ENCODE peak calls at places on chromosomes 11 and 22, in six cellular contexts. One of them, this sample, is unnamed.

GRCh38 chr11:73141309-73142127 is 600 bp downstream of the FCHSD2 start:
- DNase-seq in fibroblast of lung: peak; percentile 76
- DNase-seq in astrocyte of the spinal cord: peak; percentile 76
- DNase-seq in bronchial epithelial cell: peak; percentile 22
- DNase-seq in cardiac muscle cell: peak; percentile 87
- DNase-seq in brain microvascular endothelial cell: peak; percentile 52
- DNase-seq in this sample: no peak

GRCh38 chr11:14384338-14384737 is 25.4 kb upstream of the RRAS2 start:
- DNase-seq in bronchial epithelial cell: no peak
- DNase-seq in cardiac muscle cell: no peak
- DNase-seq in astrocyte of the spinal cord: no peak
- DNase-seq in brain microvascular endothelial cell: no peak
- DNase-seq in fibroblast of lung: peak; percentile 94
- DNase-seq in this sample: peak; percentile 20

GRCh38 chr22:44604455-44604854 is 97.5 kb upstream of the PRR5 start:
- DNase-seq in brain microvascular endothelial cell: no peak
- DNase-seq in astrocyte of the spinal cord: no peak
- DNase-seq in cardiac muscle cell: no peak
- DNase-seq in fibroblast of lung: no peak
- DNase-seq in bronchial epithelial cell: no peak
- DNase-seq in this sample: no peak

GRCh38 chr11:48073031-48073861 is 92.9 kb downstream of the PTPRJ start:
- DNase-seq in brain microvascular endothelial cell: no peak
- DNase-seq in cardiac muscle cell: no peak
- DNase-seq in fibroblast of lung: no peak
- DNase-seq in astrocyte of the spinal cord: no peak
- DNase-seq in bronchial epithelial cell: no peak
- DNase-seq in this sample: no peak

GRCh38 chr11:49208006-49208721 is at the start of gene FOLH1:
- DNase-seq in astrocyte of the spinal cord: no peak
- DNase-seq in brain microvascular endothelial cell: no peak
- DNase-seq in fibroblast of lung: peak; percentile 49
- DNase-seq in bronchial epithelial cell: peak; percentile 8
- DNase-seq in cardiac muscle cell: peak; percentile 1
- DNase-seq in this sample: no peak

GRCh38 chr22:49856343-49856742 is 2.7 kb downstream of the ZBED4 start:
- DNase-seq in bronchial epithelial cell: no peak
- DNase-seq in astrocyte of the spinal cord: no peak
- DNase-seq in brain microvascular endothelial cell: no peak
- DNase-seq in fibroblast of lung: no peak
- DNase-seq in cardiac muscle cell: no peak
- DNase-seq in this sample: no peak

GRCh38 chr22:23100124-23100801 is 29.9 kb downstream of the GNAZ start:
- DNase-seq in cardiac muscle cell: no peak
- DNase-seq in astrocyte of the spinal cord: no peak
- DNase-seq in bronchial epithelial cell: no peak
- DNase-seq in fibroblast of lung: no peak
- DNase-seq in brain microvascular endothelial cell: no peak
- DNase-seq in this sample: no peak

GRCh38 chr11:73480677-73481076 is 104.5 kb downstream of the RELT start:
- DNase-seq in fibroblast of lung: peak; percentile 52
- DNase-seq in brain microvascular endothelial cell: no peak
- DNase-seq in astrocyte of the spinal cord: no peak
- DNase-seq in bronchial epithelial cell: no peak
- DNase-seq in cardiac muscle cell: no peak
- DNase-seq in this sample: no peak

GRCh38 chr11:129249923-129250322 is 57.8 kb upstream of the ARHGAP32 start:
- DNase-seq in fibroblast of lung: no peak
- DNase-seq in bronchial epithelial cell: no peak
- DNase-seq in brain microvascular endothelial cell: no peak
- DNase-seq in astrocyte of the spinal cord: peak; percentile 39
- DNase-seq in cardiac muscle cell: no peak
- DNase-seq in this sample: no peak

GRCh38 chr22:38733329-38734202 is 22.2 kb downstream of the SUN2 start:
- DNase-seq in fibroblast of lung: peak; percentile 53
- DNase-seq in astrocyte of the spinal cord: no peak
- DNase-seq in bronchial epithelial cell: peak; percentile 13
- DNase-seq in cardiac muscle cell: peak; percentile 52
- DNase-seq in brain microvascular endothelial cell: no peak
- DNase-seq in this sample: no peak

GRCh38 chr11:107545101-107545514 is 20.4 kb downstream of the ALKBH8 start:
- DNase-seq in astrocyte of the spinal cord: peak; percentile 89
- DNase-seq in cardiac muscle cell: no peak
- DNase-seq in bronchial epithelial cell: peak; percentile 98
- DNase-seq in fibroblast of lung: peak; percentile 19
- DNase-seq in brain microvascular endothelial cell: peak; percentile 74
- DNase-seq in this sample: peak; percentile 84

GRCh38 chr11:64643258-64643881 is 52.4 kb downstream of the SLC22A12 start:
- DNase-seq in astrocyte of the spinal cord: no peak
- DNase-seq in brain microvascular endothelial cell: no peak
- DNase-seq in bronchial epithelial cell: no peak
- DNase-seq in cardiac muscle cell: peak; percentile 40
- DNase-seq in fibroblast of lung: no peak
- DNase-seq in this sample: no peak

GRCh38 chr11:57474017-57474750 is 13.9 kb downstream of the RTN4RL2 start:
- DNase-seq in fibroblast of lung: peak; percentile 37
- DNase-seq in brain microvascular endothelial cell: no peak
- DNase-seq in cardiac muscle cell: no peak
- DNase-seq in astrocyte of the spinal cord: no peak
- DNase-seq in bronchial epithelial cell: no peak
- DNase-seq in this sample: no peak

GRCh38 chr11:134978388-134979088 is 566.5 kb upstream of the B3GAT1 start:
- DNase-seq in astrocyte of the spinal cord: no peak
- DNase-seq in brain microvascular endothelial cell: no peak
- DNase-seq in bronchial epithelial cell: no peak
- DNase-seq in cardiac muscle cell: no peak
- DNase-seq in fibroblast of lung: no peak
- DNase-seq in this sample: no peak

GRCh38 chr22:25077964-25078363 is 121.7 kb upstream of the CRYBB3 start:
- DNase-seq in astrocyte of the spinal cord: no peak
- DNase-seq in bronchial epithelial cell: no peak
- DNase-seq in brain microvascular endothelial cell: no peak
- DNase-seq in fibroblast of lung: no peak
- DNase-seq in cardiac muscle cell: no peak
- DNase-seq in this sample: no peak

GRCh38 chr22:36739185-36739584 is 35.6 kb upstream of the CACNG2 start:
- DNase-seq in astrocyte of the spinal cord: no peak
- DNase-seq in brain microvascular endothelial cell: no peak
- DNase-seq in cardiac muscle cell: no peak
- DNase-seq in fibroblast of lung: no peak
- DNase-seq in bronchial epithelial cell: no peak
- DNase-seq in this sample: no peak

GRCh38 chr11:65083134-65083833 is 556 bp downstream of the CDCA5 start:
- DNase-seq in cardiac muscle cell: no peak
- DNase-seq in brain microvascular endothelial cell: no peak
- DNase-seq in astrocyte of the spinal cord: no peak
- DNase-seq in fibroblast of lung: no peak
- DNase-seq in bronchial epithelial cell: no peak
- DNase-seq in this sample: no peak

GRCh38 chr22:30863161-30863833 is 105.3 kb downstream of the MORC2 start:
- DNase-seq in bronchial epithelial cell: no peak
- DNase-seq in cardiac muscle cell: peak; percentile 53
- DNase-seq in brain microvascular endothelial cell: no peak
- DNase-seq in astrocyte of the spinal cord: no peak
- DNase-seq in fibroblast of lung: no peak
- DNase-seq in this sample: no peak

GRCh38 chr11:40130427-40130826 is 1329.0 kb downstream of the LRRC4C start:
- DNase-seq in bronchial epithelial cell: no peak
- DNase-seq in astrocyte of the spinal cord: no peak
- DNase-seq in fibroblast of lung: no peak
- DNase-seq in cardiac muscle cell: peak; percentile 11
- DNase-seq in brain microvascular endothelial cell: no peak
- DNase-seq in this sample: no peak

GRCh38 chr22:24102366-24103200 is 78.7 kb upstream of the SUSD2 start:
- DNase-seq in fibroblast of lung: no peak
- DNase-seq in cardiac muscle cell: no peak
- DNase-seq in astrocyte of the spinal cord: no peak
- DNase-seq in brain microvascular endothelial cell: no peak
- DNase-seq in bronchial epithelial cell: no peak
- DNase-seq in this sample: no peak

GRCh38 chr11:35526370-35526792 is 965 bp upstream of the PAMR1 start:
- DNase-seq in cardiac muscle cell: no peak
- DNase-seq in fibroblast of lung: peak; percentile 61
- DNase-seq in bronchial epithelial cell: no peak
- DNase-seq in brain microvascular endothelial cell: peak; percentile 73
- DNase-seq in astrocyte of the spinal cord: peak; percentile 29
- DNase-seq in this sample: no peak

GRCh38 chr22:37161442-37161841 is 11.7 kb upstream of the IL2RB start:
- DNase-seq in bronchial epithelial cell: no peak
- DNase-seq in cardiac muscle cell: no peak
- DNase-seq in fibroblast of lung: no peak
- DNase-seq in astrocyte of the spinal cord: no peak
- DNase-seq in brain microvascular endothelial cell: no peak
- DNase-seq in this sample: no peak

GRCh38 chr11:58582437-58582836 is 3.6 kb downstream of the ZFP91 start:
- DNase-seq in fibroblast of lung: no peak
- DNase-seq in astrocyte of the spinal cord: no peak
- DNase-seq in bronchial epithelial cell: no peak
- DNase-seq in cardiac muscle cell: no peak
- DNase-seq in brain microvascular endothelial cell: no peak
- DNase-seq in this sample: no peak
- H3K4me3 ChIP-seq in fibroblast of lung: no peak overlapping the region
- H3K4me3 ChIP-seq in astrocyte of the spinal cord: no peak overlapping the region
- H3K4me3 ChIP-seq in bronchial epithelial cell: no peak overlapping the region
- H3K4me3 ChIP-seq in cardiac muscle cell: no peak overlapping the region
- H3K4me3 ChIP-seq in brain microvascular endothelial cell: no peak overlapping the region
- H3K4me3 ChIP-seq in this sample: no peak overlapping the region

DNA sequence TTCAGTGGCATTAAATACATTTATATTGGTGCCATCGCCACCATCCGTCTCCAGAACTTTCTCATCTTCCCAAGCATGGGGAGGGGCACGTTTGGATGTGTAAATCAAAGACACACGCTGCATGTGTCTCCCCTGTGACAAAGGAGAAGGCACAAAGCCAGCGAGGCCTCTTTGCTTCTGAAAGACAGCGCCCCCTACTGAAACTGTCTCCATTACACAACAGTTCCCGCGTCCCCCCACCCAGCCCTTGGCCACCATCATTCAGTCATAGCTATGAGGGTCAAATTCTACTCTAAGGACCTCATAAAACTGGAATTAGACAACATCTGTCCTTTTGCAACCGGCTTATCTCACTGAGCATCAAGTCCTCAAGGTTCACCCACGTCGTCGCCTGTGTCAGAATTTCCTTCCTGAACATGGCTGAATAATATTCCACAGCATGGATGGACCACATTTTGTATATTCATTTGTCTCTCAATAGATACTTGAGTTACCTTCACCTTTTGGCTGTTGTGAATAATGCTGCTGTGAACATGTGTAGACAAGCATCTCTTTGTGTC is 64.8 kb downstream of the IGF2 start:
- DNase-seq in astrocyte of the spinal cord: no peak
- DNase-seq in bronchial epithelial cell: peak; percentile 49
- DNase-seq in brain microvascular endothelial cell: no peak
- DNase-seq in fibroblast of lung: no peak
- DNase-seq in cardiac muscle cell: peak; percentile 22
- DNase-seq in this sample: no peak
- TF ChIP-seq CTCF in astrocyte of the spinal cord: peak; percentile 24
- TF ChIP-seq CTCF in bronchial epithelial cell: peak; percentile 39
- TF ChIP-seq CTCF in brain microvascular endothelial cell: peak; percentile 43
- TF ChIP-seq CTCF in fibroblast of lung: no peak
- TF ChIP-seq CTCF in cardiac muscle cell: peak; percentile 29
- TF ChIP-seq CTCF in this sample: peak; percentile 13

DNA sequence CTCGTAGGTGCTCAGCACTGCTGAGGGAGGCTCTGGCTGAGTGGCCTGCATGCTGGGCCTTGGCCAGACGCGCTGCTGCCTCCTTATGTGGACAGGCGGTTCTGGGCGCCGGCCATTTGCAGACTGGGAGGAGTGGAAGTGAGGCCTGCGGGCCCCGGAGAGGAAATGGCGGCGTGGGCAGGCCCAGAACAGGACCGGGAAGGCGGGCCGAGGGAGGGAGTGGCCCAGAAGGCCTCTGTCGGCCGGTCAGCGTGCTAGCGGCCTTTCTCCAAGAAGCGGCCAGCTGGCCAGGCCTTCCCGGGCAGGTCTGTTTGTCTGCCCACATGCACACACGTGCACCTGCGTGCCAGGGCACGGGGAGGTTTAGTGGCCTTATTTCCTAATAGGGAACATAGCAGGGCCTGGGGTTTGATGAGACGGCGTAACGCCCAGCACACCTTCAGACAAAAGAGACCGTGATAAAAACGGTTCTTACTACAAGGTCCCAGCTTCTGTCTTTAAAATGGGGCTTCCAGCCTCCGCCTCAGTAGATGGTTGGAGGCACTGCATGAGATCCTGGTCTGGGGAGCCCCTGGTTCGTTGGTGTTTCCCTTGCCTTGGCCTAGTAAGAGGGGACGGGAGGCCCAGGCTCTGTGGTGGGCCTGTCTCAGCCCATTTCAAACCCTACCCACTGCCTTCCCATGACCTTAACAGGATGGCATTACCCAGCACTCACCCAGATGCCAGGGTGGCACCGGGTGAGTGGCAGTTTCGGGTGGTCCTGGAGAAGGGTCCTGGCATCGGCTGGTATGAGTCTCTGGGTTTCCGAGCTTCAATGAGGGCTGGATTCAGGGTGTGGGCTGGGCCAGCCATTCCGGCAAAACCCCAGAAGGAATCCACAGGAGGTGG is 65.1 kb upstream of the PPARA start:
- DNase-seq in astrocyte of the spinal cord: peak; percentile 77
- DNase-seq in brain microvascular endothelial cell: no peak
- DNase-seq in bronchial epithelial cell: peak; percentile 52
- DNase-seq in fibroblast of lung: no peak
- DNase-seq in cardiac muscle cell: no peak
- DNase-seq in this sample: peak; percentile 67
- H3K4me3 ChIP-seq in astrocyte of the spinal cord: peak overlapping the region; percentile 86
- H3K4me3 ChIP-seq in brain microvascular endothelial cell: peak overlapping the region; percentile 15
- H3K4me3 ChIP-seq in bronchial epithelial cell: no peak overlapping the region
- H3K4me3 ChIP-seq in fibroblast of lung: peak overlapping the region; percentile 98
- H3K4me3 ChIP-seq in cardiac muscle cell: no peak overlapping the region
- H3K4me3 ChIP-seq in this sample: peak overlapping the region; percentile 98

DNA sequence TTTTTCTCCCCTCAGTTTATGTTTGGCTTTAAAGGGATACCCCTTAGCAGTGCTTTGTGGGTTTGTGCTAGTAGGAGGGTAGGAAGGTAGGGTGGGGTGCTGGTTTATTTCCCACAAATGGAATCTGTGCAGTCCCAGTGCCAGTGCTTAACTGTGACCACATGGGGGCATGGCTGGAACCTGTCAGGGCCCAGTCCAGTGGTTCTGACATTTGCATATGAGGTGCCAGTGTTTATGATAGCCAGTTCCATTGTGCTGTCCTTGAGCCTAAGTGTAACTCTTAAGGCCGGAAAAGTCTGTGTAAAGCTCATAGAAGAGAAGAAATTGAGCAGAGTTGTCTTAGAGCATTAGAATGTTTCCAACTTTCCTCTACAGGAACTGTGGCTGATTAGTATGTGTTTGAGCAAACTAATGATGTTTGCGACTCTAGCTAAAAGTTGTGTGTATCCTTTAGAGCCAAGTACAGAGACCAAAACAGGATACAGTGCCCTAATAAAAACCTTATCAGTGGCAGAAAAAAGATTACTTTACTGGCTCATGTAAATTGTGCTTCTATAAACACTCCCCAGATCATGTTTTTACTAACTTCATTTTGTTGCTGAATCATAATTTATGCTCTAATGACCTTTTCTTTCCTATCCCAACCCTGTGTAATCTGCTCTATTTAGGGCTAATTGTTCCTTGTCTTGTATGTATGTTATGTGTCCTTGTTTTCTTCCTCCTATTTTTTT is 38.1 kb downstream of the DIXDC1 start:
- DNase-seq in astrocyte of the spinal cord: no peak
- DNase-seq in fibroblast of lung: no peak
- DNase-seq in brain microvascular endothelial cell: no peak
- DNase-seq in bronchial epithelial cell: no peak
- DNase-seq in cardiac muscle cell: no peak
- DNase-seq in this sample: no peak
- TF ChIP-seq CTCF in astrocyte of the spinal cord: peak; percentile 30
- TF ChIP-seq CTCF in fibroblast of lung: peak; percentile 14
- TF ChIP-seq CTCF in brain microvascular endothelial cell: no peak
- TF ChIP-seq CTCF in bronchial epithelial cell: peak; percentile 33
- TF ChIP-seq CTCF in cardiac muscle cell: no peak
- TF ChIP-seq CTCF in this sample: no peak